ENCODE peak calls at places on chromosomes 4 and X, in eight cellular contexts. One of them, this sample, is unnamed.

GRCh38 chr4:56655209-56655626 is 25.9 kb downstream of the HOPX start:
- DNase-seq in NCI-H187: no peak
- DNase-seq in head of caudate nucleus: peak
- DNase-seq in dorsolateral prefrontal cortex: peak
- DNase-seq in cardiac muscle cell: peak
- DNase-seq in activated T-cell treated with anti-CD3 and anti-CD28 coated beads for 1 hour: no peak
- DNase-seq in HFFc6: no peak
- DNase-seq in nephron progenitor cell: peak
- DNase-seq in this sample: no peak

GRCh38 chrX:101787934-101788333 is 128.3 kb upstream of the ARMCX2 start:
- DNase-seq in HFFc6: no peak
- DNase-seq in dorsolateral prefrontal cortex: no peak
- DNase-seq in activated T-cell treated with anti-CD3 and anti-CD28 coated beads for 1 hour: no peak
- DNase-seq in nephron progenitor cell: no peak
- DNase-seq in head of caudate nucleus: no peak
- DNase-seq in cardiac muscle cell: no peak
- DNase-seq in NCI-H187: no peak
- DNase-seq in this sample: no peak

GRCh38 chr4:84031401-84031800 is 467.7 kb downstream of the NKX6-1 start:
- DNase-seq in cardiac muscle cell: no peak
- DNase-seq in head of caudate nucleus: no peak
- DNase-seq in NCI-H187: no peak
- DNase-seq in activated T-cell treated with anti-CD3 and anti-CD28 coated beads for 1 hour: no peak
- DNase-seq in HFFc6: no peak
- DNase-seq in nephron progenitor cell: no peak
- DNase-seq in dorsolateral prefrontal cortex: no peak
- DNase-seq in this sample: no peak

GRCh38 chrX:148661035-148661434 is 160.6 kb downstream of the AFF2 start:
- DNase-seq in head of caudate nucleus: no peak
- DNase-seq in activated T-cell treated with anti-CD3 and anti-CD28 coated beads for 1 hour: no peak
- DNase-seq in dorsolateral prefrontal cortex: no peak
- DNase-seq in HFFc6: no peak
- DNase-seq in cardiac muscle cell: peak
- DNase-seq in nephron progenitor cell: no peak
- DNase-seq in NCI-H187: no peak
- DNase-seq in this sample: no peak

GRCh38 chr4:5389756-5390155 is 318.6 kb downstream of the EVC2 start:
- DNase-seq in head of caudate nucleus: no peak
- DNase-seq in cardiac muscle cell: no peak
- DNase-seq in dorsolateral prefrontal cortex: no peak
- DNase-seq in activated T-cell treated with anti-CD3 and anti-CD28 coated beads for 1 hour: no peak
- DNase-seq in NCI-H187: no peak
- DNase-seq in nephron progenitor cell: no peak
- DNase-seq in HFFc6: no peak
- DNase-seq in this sample: no peak

GRCh38 chr4:88908003-88908402 is 149.0 kb downstream of the FAM13A start:
- DNase-seq in nephron progenitor cell: no peak
- DNase-seq in NCI-H187: no peak
- DNase-seq in activated T-cell treated with anti-CD3 and anti-CD28 coated beads for 1 hour: no peak
- DNase-seq in dorsolateral prefrontal cortex: no peak
- DNase-seq in HFFc6: no peak
- DNase-seq in head of caudate nucleus: no peak
- DNase-seq in cardiac muscle cell: no peak
- DNase-seq in this sample: no peak

GRCh38 chr4:133544097-133544496 is 395.0 kb downstream of the PCDH10 start:
- DNase-seq in NCI-H187: no peak
- DNase-seq in nephron progenitor cell: no peak
- DNase-seq in HFFc6: no peak
- DNase-seq in cardiac muscle cell: no peak
- DNase-seq in head of caudate nucleus: no peak
- DNase-seq in dorsolateral prefrontal cortex: no peak
- DNase-seq in activated T-cell treated with anti-CD3 and anti-CD28 coated beads for 1 hour: no peak
- DNase-seq in this sample: no peak

GRCh38 chr4:41359069-41359769 is 102.5 kb downstream of the UCHL1 start:
- DNase-seq in dorsolateral prefrontal cortex: no peak
- DNase-seq in activated T-cell treated with anti-CD3 and anti-CD28 coated beads for 1 hour: no peak
- DNase-seq in nephron progenitor cell: peak
- DNase-seq in head of caudate nucleus: no peak
- DNase-seq in cardiac muscle cell: no peak
- DNase-seq in HFFc6: no peak
- DNase-seq in NCI-H187: no peak
- DNase-seq in this sample: no peak

GRCh38 chr4:15238720-15239119 is 189.1 kb upstream of the C1QTNF7 start:
- DNase-seq in activated T-cell treated with anti-CD3 and anti-CD28 coated beads for 1 hour: no peak
- DNase-seq in cardiac muscle cell: peak
- DNase-seq in nephron progenitor cell: peak
- DNase-seq in NCI-H187: no peak
- DNase-seq in HFFc6: peak
- DNase-seq in head of caudate nucleus: no peak
- DNase-seq in dorsolateral prefrontal cortex: no peak
- DNase-seq in this sample: peak

GRCh38 chr4:83093060-83093640 is 21.4 kb downstream of the PLAC8 start:
- DNase-seq in head of caudate nucleus: no peak
- DNase-seq in dorsolateral prefrontal cortex: no peak
- DNase-seq in activated T-cell treated with anti-CD3 and anti-CD28 coated beads for 1 hour: no peak
- DNase-seq in cardiac muscle cell: no peak
- DNase-seq in NCI-H187: no peak
- DNase-seq in nephron progenitor cell: peak
- DNase-seq in HFFc6: no peak
- DNase-seq in this sample: no peak

GRCh38 chr4:77878176-77878575 is 15.5 kb downstream of the MRPL1 start:
- DNase-seq in activated T-cell treated with anti-CD3 and anti-CD28 coated beads for 1 hour: no peak
- DNase-seq in dorsolateral prefrontal cortex: no peak
- DNase-seq in head of caudate nucleus: no peak
- DNase-seq in cardiac muscle cell: no peak
- DNase-seq in nephron progenitor cell: no peak
- DNase-seq in HFFc6: no peak
- DNase-seq in NCI-H187: no peak
- DNase-seq in this sample: no peak

GRCh38 chr4:183249854-183250253 is 70.2 kb downstream of the CLDN22 start:
- DNase-seq in cardiac muscle cell: peak
- DNase-seq in NCI-H187: no peak
- DNase-seq in nephron progenitor cell: no peak
- DNase-seq in activated T-cell treated with anti-CD3 and anti-CD28 coated beads for 1 hour: no peak
- DNase-seq in dorsolateral prefrontal cortex: no peak
- DNase-seq in head of caudate nucleus: no peak
- DNase-seq in HFFc6: peak
- DNase-seq in this sample: peak

GRCh38 chr4:74109894-74110605 is 11.1 kb upstream of the CXCL2 start:
- DNase-seq in HFFc6: peak
- DNase-seq in NCI-H187: no peak
- DNase-seq in cardiac muscle cell: peak
- DNase-seq in nephron progenitor cell: no peak
- DNase-seq in activated T-cell treated with anti-CD3 and anti-CD28 coated beads for 1 hour: no peak
- DNase-seq in dorsolateral prefrontal cortex: no peak
- DNase-seq in head of caudate nucleus: no peak
- DNase-seq in this sample: no peak

GRCh38 chr4:45033676-45034410 is 307.5 kb upstream of the GNPDA2 start:
- DNase-seq in dorsolateral prefrontal cortex: no peak
- DNase-seq in cardiac muscle cell: no peak
- DNase-seq in activated T-cell treated with anti-CD3 and anti-CD28 coated beads for 1 hour: no peak
- DNase-seq in head of caudate nucleus: no peak
- DNase-seq in HFFc6: no peak
- DNase-seq in nephron progenitor cell: peak
- DNase-seq in NCI-H187: no peak
- DNase-seq in this sample: no peak

GRCh38 chrX:19602866-19603620 is 87.7 kb upstream of the MAP3K15 start:
- DNase-seq in nephron progenitor cell: no peak
- DNase-seq in activated T-cell treated with anti-CD3 and anti-CD28 coated beads for 1 hour: no peak
- DNase-seq in dorsolateral prefrontal cortex: no peak
- DNase-seq in NCI-H187: no peak
- DNase-seq in cardiac muscle cell: peak
- DNase-seq in head of caudate nucleus: no peak
- DNase-seq in HFFc6: peak
- DNase-seq in this sample: no peak

GRCh38 chrX:15882704-15883539 is 28.3 kb upstream of the AP1S2 start:
- DNase-seq in dorsolateral prefrontal cortex: no peak
- DNase-seq in HFFc6: peak
- DNase-seq in NCI-H187: no peak
- DNase-seq in activated T-cell treated with anti-CD3 and anti-CD28 coated beads for 1 hour: no peak
- DNase-seq in nephron progenitor cell: no peak
- DNase-seq in cardiac muscle cell: peak
- DNase-seq in head of caudate nucleus: no peak
- DNase-seq in this sample: no peak

GRCh38 chr4:100981447-100982204 is 365.7 kb downstream of the PPP3CA start:
- DNase-seq in nephron progenitor cell: no peak
- DNase-seq in head of caudate nucleus: no peak
- DNase-seq in dorsolateral prefrontal cortex: no peak
- DNase-seq in activated T-cell treated with anti-CD3 and anti-CD28 coated beads for 1 hour: no peak
- DNase-seq in cardiac muscle cell: peak
- DNase-seq in NCI-H187: no peak
- DNase-seq in HFFc6: no peak
- DNase-seq in this sample: peak

GRCh38 chr4:18840499-18840898 is 818.9 kb upstream of the LCORL start:
- DNase-seq in activated T-cell treated with anti-CD3 and anti-CD28 coated beads for 1 hour: no peak
- DNase-seq in head of caudate nucleus: no peak
- DNase-seq in NCI-H187: no peak
- DNase-seq in HFFc6: no peak
- DNase-seq in nephron progenitor cell: no peak
- DNase-seq in cardiac muscle cell: peak
- DNase-seq in dorsolateral prefrontal cortex: no peak
- DNase-seq in this sample: no peak

GRCh38 chr4:77430847-77431246 is 174.8 kb upstream of the CXCL13 start:
- DNase-seq in nephron progenitor cell: no peak
- DNase-seq in cardiac muscle cell: no peak
- DNase-seq in HFFc6: no peak
- DNase-seq in activated T-cell treated with anti-CD3 and anti-CD28 coated beads for 1 hour: no peak
- DNase-seq in dorsolateral prefrontal cortex: no peak
- DNase-seq in NCI-H187: no peak
- DNase-seq in head of caudate nucleus: no peak
- DNase-seq in this sample: no peak

GRCh38 chrX:1481636-1482529 is 29.2 kb upstream of the ASMTL start:
- DNase-seq in NCI-H187: no peak
- DNase-seq in activated T-cell treated with anti-CD3 and anti-CD28 coated beads for 1 hour: peak
- DNase-seq in dorsolateral prefrontal cortex: no peak
- DNase-seq in nephron progenitor cell: peak
- DNase-seq in cardiac muscle cell: peak
- DNase-seq in HFFc6: peak
- DNase-seq in head of caudate nucleus: no peak
- DNase-seq in this sample: peak

GRCh38 chrX:33142331-33142730 is 69.0 kb downstream of the DMD start:
- DNase-seq in cardiac muscle cell: peak
- DNase-seq in head of caudate nucleus: no peak
- DNase-seq in nephron progenitor cell: no peak
- DNase-seq in dorsolateral prefrontal cortex: no peak
- DNase-seq in NCI-H187: no peak
- DNase-seq in activated T-cell treated with anti-CD3 and anti-CD28 coated beads for 1 hour: no peak
- DNase-seq in HFFc6: no peak
- DNase-seq in this sample: no peak

GRCh38 chr4:74284074-74284473 is 24.2 kb upstream of the EPGN start:
- DNase-seq in NCI-H187: no peak
- DNase-seq in dorsolateral prefrontal cortex: no peak
- DNase-seq in nephron progenitor cell: no peak
- DNase-seq in head of caudate nucleus: no peak
- DNase-seq in cardiac muscle cell: peak
- DNase-seq in activated T-cell treated with anti-CD3 and anti-CD28 coated beads for 1 hour: no peak
- DNase-seq in HFFc6: peak
- DNase-seq in this sample: no peak

GRCh38 chr4:169293343-169294176 is 22.8 kb upstream of the SH3RF1 start:
- DNase-seq in activated T-cell treated with anti-CD3 and anti-CD28 coated beads for 1 hour: no peak
- DNase-seq in head of caudate nucleus: no peak
- DNase-seq in HFFc6: no peak
- DNase-seq in NCI-H187: no peak
- DNase-seq in nephron progenitor cell: no peak
- DNase-seq in cardiac muscle cell: no peak
- DNase-seq in dorsolateral prefrontal cortex: no peak
- DNase-seq in this sample: no peak

GRCh38 chr4:139530833-139531427 is 25.1 kb downstream of the SETD7 start:
- DNase-seq in NCI-H187: no peak
- DNase-seq in nephron progenitor cell: peak
- DNase-seq in activated T-cell treated with anti-CD3 and anti-CD28 coated beads for 1 hour: peak
- DNase-seq in dorsolateral prefrontal cortex: no peak
- DNase-seq in cardiac muscle cell: peak
- DNase-seq in head of caudate nucleus: peak
- DNase-seq in HFFc6: no peak
- DNase-seq in this sample: peak

GRCh38 chr4:75306496-75306895 is 207.7 kb downstream of the RCHY1 start:
- DNase-seq in dorsolateral prefrontal cortex: no peak
- DNase-seq in NCI-H187: no peak
- DNase-seq in nephron progenitor cell: no peak
- DNase-seq in head of caudate nucleus: no peak
- DNase-seq in cardiac muscle cell: no peak
- DNase-seq in HFFc6: no peak
- DNase-seq in activated T-cell treated with anti-CD3 and anti-CD28 coated beads for 1 hour: no peak
- DNase-seq in this sample: no peak

GRCh38 chrX:119015407-119016242 is 41.2 kb downstream of the LONRF3 start:
- DNase-seq in HFFc6: peak
- DNase-seq in NCI-H187: no peak
- DNase-seq in activated T-cell treated with anti-CD3 and anti-CD28 coated beads for 1 hour: no peak
- DNase-seq in nephron progenitor cell: no peak
- DNase-seq in dorsolateral prefrontal cortex: no peak
- DNase-seq in cardiac muscle cell: peak
- DNase-seq in head of caudate nucleus: no peak
- DNase-seq in this sample: no peak

GRCh38 chr4:140906984-140907962 is 151.1 kb upstream of the TBC1D9 start:
- DNase-seq in dorsolateral prefrontal cortex: no peak
- DNase-seq in NCI-H187: no peak
- DNase-seq in nephron progenitor cell: no peak
- DNase-seq in HFFc6: no peak
- DNase-seq in activated T-cell treated with anti-CD3 and anti-CD28 coated beads for 1 hour: no peak
- DNase-seq in cardiac muscle cell: no peak
- DNase-seq in head of caudate nucleus: no peak
- DNase-seq in this sample: no peak

GRCh38 chr4:86961605-86962295 is 26.9 kb downstream of the AFF1 start:
- DNase-seq in HFFc6: peak
- DNase-seq in NCI-H187: peak
- DNase-seq in dorsolateral prefrontal cortex: no peak
- DNase-seq in activated T-cell treated with anti-CD3 and anti-CD28 coated beads for 1 hour: no peak
- DNase-seq in head of caudate nucleus: no peak
- DNase-seq in nephron progenitor cell: peak
- DNase-seq in cardiac muscle cell: peak
- DNase-seq in this sample: no peak

GRCh38 chr4:92232566-92232965 is 71.2 kb upstream of the GRID2 start:
- DNase-seq in head of caudate nucleus: no peak
- DNase-seq in activated T-cell treated with anti-CD3 and anti-CD28 coated beads for 1 hour: no peak
- DNase-seq in HFFc6: peak
- DNase-seq in nephron progenitor cell: no peak
- DNase-seq in dorsolateral prefrontal cortex: no peak
- DNase-seq in cardiac muscle cell: no peak
- DNase-seq in NCI-H187: no peak
- DNase-seq in this sample: no peak

GRCh38 chrX:63754141-63754859 is 30.7 kb downstream of the ARHGEF9 start:
- DNase-seq in activated T-cell treated with anti-CD3 and anti-CD28 coated beads for 1 hour: peak
- DNase-seq in dorsolateral prefrontal cortex: no peak
- DNase-seq in head of caudate nucleus: no peak
- DNase-seq in nephron progenitor cell: no peak
- DNase-seq in HFFc6: peak
- DNase-seq in NCI-H187: no peak
- DNase-seq in cardiac muscle cell: peak
- DNase-seq in this sample: no peak

GRCh38 chr4:42995343-42995944 is 102.9 kb downstream of the GRXCR1 start:
- DNase-seq in NCI-H187: no peak
- DNase-seq in cardiac muscle cell: peak
- DNase-seq in activated T-cell treated with anti-CD3 and anti-CD28 coated beads for 1 hour: no peak
- DNase-seq in dorsolateral prefrontal cortex: no peak
- DNase-seq in HFFc6: no peak
- DNase-seq in head of caudate nucleus: no peak
- DNase-seq in nephron progenitor cell: peak
- DNase-seq in this sample: peak

GRCh38 chrX:23383411-23383810 is 48.8 kb downstream of the PTCHD1 start:
- DNase-seq in HFFc6: peak
- DNase-seq in activated T-cell treated with anti-CD3 and anti-CD28 coated beads for 1 hour: no peak
- DNase-seq in NCI-H187: no peak
- DNase-seq in cardiac muscle cell: peak
- DNase-seq in head of caudate nucleus: no peak
- DNase-seq in nephron progenitor cell: no peak
- DNase-seq in dorsolateral prefrontal cortex: no peak
- DNase-seq in this sample: no peak

GRCh38 chr4:40186665-40187014 is 10.2 kb upstream of the RHOH start:
- DNase-seq in NCI-H187: no peak
- DNase-seq in activated T-cell treated with anti-CD3 and anti-CD28 coated beads for 1 hour: no peak
- DNase-seq in HFFc6: no peak
- DNase-seq in dorsolateral prefrontal cortex: no peak
- DNase-seq in cardiac muscle cell: no peak
- DNase-seq in nephron progenitor cell: no peak
- DNase-seq in head of caudate nucleus: no peak
- DNase-seq in this sample: no peak

This sample was measured in globus pallidus.